ENCODE peak calls at places on chromosome 21, in ten cellular contexts. C is A549, I is testis, N is body of pancreas, L is H1, R is IMR-90, F is spleen, J is uterus, B is heart left ventricle, A is vagina. T is an unnamed sample.
A peak's percentile ranks its signal among the peaks of the same experiment; 100 is the strongest.

GRCh38 chr21:36873511-36873910 is 93.0 kb downstream of the HLCS start:
- DNase-seq in C (no peak), I (no peak), N (no peak), L (no peak), R (no peak), F (no peak), J (no peak), B (no peak), A (no peak), T (no peak)

GRCh38 chr21:38266732-38267131 is 9.9 kb downstream of the KCNJ15 start:
- DNase-seq in C (no peak), I (no peak), N (no peak), L (no peak), R (peak; percentile 50), F (no peak), J (no peak), B (no peak), A (no peak), T (no peak)

GRCh38 chr21:28771790-28772501 is 220.7 kb downstream of the LTN1 start:
- DNase-seq in C (no peak), I (no peak), N (no peak), L (no peak), R (peak; percentile 91), F (no peak), J (no peak), B (no peak), A (no peak), T (no peak)

GRCh38 chr21:16468191-16468590 is 738.4 kb downstream of the USP25 start:
- DNase-seq in C (no peak), I (no peak), N (no peak), L (no peak), R (peak; percentile 31), F (no peak), J (no peak), B (no peak), A (no peak), T (no peak)

GRCh38 chr21:21385404-21385803 is 387.2 kb downstream of the NCAM2 start:
- DNase-seq in C (no peak), I (no peak), N (no peak), L (no peak), R (no peak), F (no peak), J (no peak), B (no peak), A (no peak), T (no peak)

GRCh38 chr21:36945496-36946138 is 20.9 kb downstream of the HLCS start:
- DNase-seq in C (no peak), I (no peak), N (no peak), L (no peak), R (peak; percentile 28), F (no peak), J (no peak), B (no peak), A (no peak), T (no peak)

GRCh38 chr21:24844672-24845071 is 762.6 kb downstream of the MRPL39 start:
- DNase-seq in C (no peak), I (no peak), N (no peak), L (no peak), R (peak; percentile 4), F (no peak), J (no peak), B (no peak), A (no peak), T (no peak)

GRCh38 chr21:16029065-16029464 is 299.3 kb downstream of the USP25 start:
- DNase-seq in C (no peak), I (no peak), N (no peak), L (no peak), R (no peak), F (no peak), J (no peak), B (no peak), A (no peak), T (no peak)

GRCh38 chr21:16241500-16241963 is 511.8 kb downstream of the USP25 start:
- DNase-seq in C (peak; percentile 62), I (no peak), N (no peak), L (peak; percentile 52), R (no peak), F (no peak), J (no peak), B (no peak), A (no peak), T (no peak)

GRCh38 chr21:22728091-22728490 is 1729.9 kb downstream of the NCAM2 start:
- DNase-seq in C (no peak), I (no peak), N (no peak), L (no peak), R (no peak), F (no peak), J (no peak), B (no peak), A (no peak), T (no peak)

GRCh38 chr21:32173106-32173755 is 105.6 kb downstream of the MIS18A start:
- DNase-seq in C (no peak), I (no peak), N (no peak), L (no peak), R (no peak), F (no peak), J (no peak), B (no peak), A (no peak), T (no peak)

GRCh38 chr21:34599534-34600101 is 15.3 kb downstream of the RCAN1 start:
- DNase-seq in C (no peak), I (no peak), N (no peak), L (no peak), R (no peak), F (no peak), J (no peak), B (no peak), A (peak; percentile 71), T (no peak)
- H3K27ac ChIP-seq in C (no peak overlapping the region), I (no peak overlapping the region), N (no peak overlapping the region), L (no peak overlapping the region), R (no peak overlapping the region), F (no peak overlapping the region), J (no peak overlapping the region), B (no peak overlapping the region), A (no peak overlapping the region), T (no peak overlapping the region)

DNA sequence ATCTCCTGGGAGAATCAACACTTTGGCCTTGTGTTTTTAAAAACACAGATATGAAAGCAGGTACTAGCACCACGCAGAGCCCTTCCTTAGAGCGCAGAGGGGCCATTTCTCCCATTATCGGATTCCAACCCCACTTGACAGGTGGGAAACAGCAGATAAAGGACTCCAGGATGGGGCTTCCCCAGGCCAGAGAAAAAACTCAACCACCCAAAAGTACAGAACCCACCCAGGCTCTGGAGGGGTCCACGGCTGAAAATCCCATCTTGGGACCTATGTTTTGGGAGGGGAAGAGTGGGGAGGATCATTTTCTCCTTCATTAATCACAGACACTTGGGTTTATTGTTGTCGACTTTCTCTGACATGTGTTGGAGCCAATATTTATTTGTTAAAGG is 27.1 kb upstream of the COL18A1 start:
- DNase-seq in C (no peak), I (no peak), N (peak; percentile 4), L (peak; percentile 42), R (no peak), F (peak; percentile 12), J (no peak), B (no peak), A (no peak), T (no peak)
- H3K4me3 ChIP-seq in C (no peak overlapping the region), I (no peak overlapping the region), N (no peak overlapping the region), L (no peak overlapping the region), R (no peak overlapping the region), F (no peak overlapping the region), J (no peak overlapping the region), B (no peak overlapping the region), A (no peak overlapping the region), T (no peak overlapping the region)

GRCh38 chr21:33265664-33266049 is 510 bp upstream of the IL10RB start:
- DNase-seq in C (no peak), I (peak; percentile 59), N (no peak), L (no peak), R (peak; percentile 14), F (peak; percentile 88), J (no peak), B (peak; percentile 53), A (peak; percentile 83), T (peak; percentile 56)

GRCh38 chr21:33267250-33267649 is 1.1 kb downstream of the IL10RB start:
- DNase-seq in C (no peak), I (no peak), N (no peak), L (no peak), R (no peak), F (no peak), J (no peak), B (no peak), A (no peak), T (no peak)

GRCh38 chr21:33266784-33267135 is 593 bp downstream of the IL10RB start:
- DNase-seq in C (no peak), I (no peak), N (no peak), L (no peak), R (no peak), F (peak; percentile 88), J (no peak), B (no peak), A (no peak), T (no peak)

GRCh38 chr21:33264561-33264960 is 1.6 kb upstream of the IL10RB start:
- DNase-seq in C (no peak), I (no peak), N (no peak), L (no peak), R (no peak), F (no peak), J (no peak), B (no peak), A (no peak), T (no peak)

DNA sequence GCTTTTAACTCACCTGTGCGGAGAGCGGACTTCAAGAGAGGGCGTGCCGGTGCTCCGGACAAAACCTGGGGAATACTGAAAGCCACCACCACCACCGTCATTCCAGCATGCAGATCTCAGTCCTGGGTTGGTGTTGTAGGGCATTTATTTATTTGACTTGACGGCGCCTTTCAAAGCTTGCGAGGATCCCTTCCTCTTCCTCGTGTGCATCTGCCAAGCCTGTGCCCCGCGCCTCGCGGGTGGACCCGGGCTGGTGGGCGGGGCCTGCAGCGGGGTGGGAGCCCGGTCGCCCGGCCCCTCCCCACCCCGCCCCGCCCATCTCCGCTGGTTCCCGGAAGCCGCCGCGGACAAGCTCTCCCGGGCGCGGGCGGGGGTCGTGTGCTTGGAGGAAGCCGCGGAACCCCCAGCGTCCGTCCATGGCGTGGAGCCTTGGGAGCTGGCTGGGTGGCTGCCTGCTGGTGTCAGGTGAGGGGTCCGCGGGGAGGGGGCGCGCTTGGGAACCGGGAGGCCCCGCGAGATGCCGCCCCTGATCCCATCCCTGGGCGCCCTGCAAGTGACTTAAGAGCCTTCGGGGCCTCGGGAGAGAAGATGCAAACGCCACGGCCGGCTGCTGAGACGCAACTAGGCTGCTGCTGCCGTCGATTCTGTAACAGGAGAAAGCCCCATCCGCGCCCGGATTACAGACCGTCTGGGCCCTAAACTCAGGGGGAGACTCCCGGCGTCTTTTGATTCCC is at the start of gene IL10RB:
- DNase-seq in C (peak; percentile 41), I (peak; percentile 78), N (peak; percentile 66), L (peak; percentile 86), R (peak; percentile 39), F (peak; percentile 96), J (peak; percentile 67), B (peak; percentile 82), A (peak; percentile 86), T (peak; percentile 47)
- TF ChIP-seq POLR2A in C (peak; percentile 38), I (no peak), N (peak; percentile 15), L (peak; percentile 48), R (peak; percentile 45), F (no peak), J (peak; percentile 52), B (no peak), A (peak; percentile 37), T (peak; percentile 53)

DNA sequence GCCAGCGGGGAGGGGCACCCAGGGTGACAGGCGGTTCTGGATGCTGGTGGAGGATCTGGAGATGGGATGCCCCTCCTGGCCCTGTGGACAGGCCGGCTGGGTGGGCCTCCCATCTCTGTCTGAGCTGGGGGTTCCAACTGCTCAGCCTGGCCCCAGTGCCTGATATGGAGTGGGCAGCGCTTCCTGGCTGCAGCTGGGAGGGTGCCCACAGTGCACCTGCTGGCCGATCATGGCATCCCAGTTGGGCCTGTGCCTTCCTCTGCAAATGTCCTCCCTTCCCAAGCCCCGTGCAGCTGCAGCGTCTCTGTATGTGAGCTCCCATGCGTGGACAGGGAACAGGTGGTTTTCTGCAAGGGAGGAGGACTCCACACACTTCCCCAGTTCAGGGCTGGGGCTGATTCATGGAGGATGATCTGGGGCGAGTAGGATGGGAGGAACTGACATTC is 2.1 kb downstream of the PFKL start:
- DNase-seq in C (no peak), I (no peak), N (no peak), L (no peak), R (no peak), F (no peak), J (no peak), B (no peak), A (no peak), T (no peak)
- H3K27ac ChIP-seq in C (no peak overlapping the region), I (no peak overlapping the region), N (peak overlapping the region; percentile 95), L (no peak overlapping the region), R (no peak overlapping the region), F (peak overlapping the region; percentile 94), J (no peak overlapping the region), B (no peak overlapping the region), A (no peak overlapping the region), T (no peak overlapping the region)